ENCODE peak calls at places on chromosomes 2 and 18, in seven cellular contexts. One of them, this sample, is unnamed.

GRCh38 chr2:42214669-42215068 is 45.5 kb downstream of the EML4 start:
- DNase-seq in IMR-90: peak
- DNase-seq in GM23338: no peak
- DNase-seq in mammary epithelial cell: no peak
- DNase-seq in mesendoderm: no peak
- DNase-seq in right cardiac atrium: no peak
- DNase-seq in CD8-positive, alpha-beta T cell: no peak
- DNase-seq in this sample: no peak

GRCh38 chr2:182113334-182113733 is 127.7 kb downstream of the PPP1R1C start:
- DNase-seq in IMR-90: no peak
- DNase-seq in GM23338: no peak
- DNase-seq in mammary epithelial cell: no peak
- DNase-seq in mesendoderm: no peak
- DNase-seq in right cardiac atrium: no peak
- DNase-seq in CD8-positive, alpha-beta T cell: no peak
- DNase-seq in this sample: no peak

GRCh38 chr18:5104246-5104645 is 92.8 kb downstream of the AKAIN1 start:
- DNase-seq in IMR-90: no peak
- DNase-seq in GM23338: peak
- DNase-seq in mammary epithelial cell: no peak
- DNase-seq in mesendoderm: peak
- DNase-seq in right cardiac atrium: no peak
- DNase-seq in CD8-positive, alpha-beta T cell: no peak
- DNase-seq in this sample: no peak

GRCh38 chr2:201746551-201746950 is 34.2 kb downstream of the ALS2 start:
- DNase-seq in IMR-90: no peak
- DNase-seq in GM23338: no peak
- DNase-seq in mammary epithelial cell: no peak
- DNase-seq in mesendoderm: peak
- DNase-seq in right cardiac atrium: no peak
- DNase-seq in CD8-positive, alpha-beta T cell: no peak
- DNase-seq in this sample: no peak

GRCh38 chr2:71887196-71887595 is 260.5 kb downstream of the CYP26B1 start:
- DNase-seq in IMR-90: no peak
- DNase-seq in GM23338: no peak
- DNase-seq in mammary epithelial cell: no peak
- DNase-seq in mesendoderm: no peak
- DNase-seq in right cardiac atrium: no peak
- DNase-seq in CD8-positive, alpha-beta T cell: no peak
- DNase-seq in this sample: no peak

GRCh38 chr2:151886235-151886634 is 58.0 kb upstream of the ARL5A start:
- DNase-seq in IMR-90: no peak
- DNase-seq in GM23338: no peak
- DNase-seq in mammary epithelial cell: peak
- DNase-seq in mesendoderm: no peak
- DNase-seq in right cardiac atrium: no peak
- DNase-seq in CD8-positive, alpha-beta T cell: no peak
- DNase-seq in this sample: no peak

GRCh38 chr2:130768191-130768855 is 13.0 kb downstream of the AMER3 start:
- DNase-seq in IMR-90: no peak
- DNase-seq in GM23338: peak
- DNase-seq in mammary epithelial cell: no peak
- DNase-seq in mesendoderm: no peak
- DNase-seq in right cardiac atrium: no peak
- DNase-seq in CD8-positive, alpha-beta T cell: no peak
- DNase-seq in this sample: no peak

GRCh38 chr2:195535911-195536522 is 121.0 kb upstream of the SLC39A10 start:
- DNase-seq in IMR-90: no peak
- DNase-seq in GM23338: no peak
- DNase-seq in mammary epithelial cell: no peak
- DNase-seq in mesendoderm: no peak
- DNase-seq in right cardiac atrium: no peak
- DNase-seq in CD8-positive, alpha-beta T cell: peak
- DNase-seq in this sample: no peak

GRCh38 chr2:190563109-190563508 is 28.6 kb upstream of the NEMP2 start:
- DNase-seq in IMR-90: no peak
- DNase-seq in GM23338: no peak
- DNase-seq in mammary epithelial cell: no peak
- DNase-seq in mesendoderm: no peak
- DNase-seq in right cardiac atrium: no peak
- DNase-seq in CD8-positive, alpha-beta T cell: peak
- DNase-seq in this sample: no peak

GRCh38 chr18:48408111-48408726 is 964 bp downstream of the ZBTB7C start:
- DNase-seq in IMR-90: no peak
- DNase-seq in GM23338: peak
- DNase-seq in mammary epithelial cell: no peak
- DNase-seq in mesendoderm: peak
- DNase-seq in right cardiac atrium: peak
- DNase-seq in CD8-positive, alpha-beta T cell: no peak
- DNase-seq in this sample: no peak

GRCh38 chr2:163775304-163775703 is 39.5 kb upstream of the FIGN start:
- DNase-seq in IMR-90: no peak
- DNase-seq in GM23338: no peak
- DNase-seq in mammary epithelial cell: peak
- DNase-seq in mesendoderm: no peak
- DNase-seq in right cardiac atrium: no peak
- DNase-seq in CD8-positive, alpha-beta T cell: no peak
- DNase-seq in this sample: no peak

GRCh38 chr2:215772634-215773563 is 240.5 kb downstream of the MREG start:
- DNase-seq in IMR-90: no peak
- DNase-seq in GM23338: no peak
- DNase-seq in mammary epithelial cell: no peak
- DNase-seq in mesendoderm: peak
- DNase-seq in right cardiac atrium: no peak
- DNase-seq in CD8-positive, alpha-beta T cell: no peak
- DNase-seq in this sample: no peak

GRCh38 chr2:150339951-150340350 is 147.5 kb downstream of the RND3 start:
- DNase-seq in IMR-90: peak
- DNase-seq in GM23338: no peak
- DNase-seq in mammary epithelial cell: no peak
- DNase-seq in mesendoderm: no peak
- DNase-seq in right cardiac atrium: no peak
- DNase-seq in CD8-positive, alpha-beta T cell: no peak
- DNase-seq in this sample: no peak

GRCh38 chr2:123953848-123954247 is 71.2 kb upstream of the CNTNAP5 start:
- DNase-seq in IMR-90: peak
- DNase-seq in GM23338: no peak
- DNase-seq in mammary epithelial cell: peak
- DNase-seq in mesendoderm: no peak
- DNase-seq in right cardiac atrium: no peak
- DNase-seq in CD8-positive, alpha-beta T cell: no peak
- DNase-seq in this sample: no peak

GRCh38 chr2:124875627-124876244 is 850.6 kb downstream of the CNTNAP5 start:
- DNase-seq in IMR-90: no peak
- DNase-seq in GM23338: no peak
- DNase-seq in mammary epithelial cell: no peak
- DNase-seq in mesendoderm: peak
- DNase-seq in right cardiac atrium: no peak
- DNase-seq in CD8-positive, alpha-beta T cell: no peak
- DNase-seq in this sample: no peak

GRCh38 chr18:61893971-61894750 is 1.4 kb upstream of the RNF152 start:
- DNase-seq in IMR-90: peak
- DNase-seq in GM23338: peak
- DNase-seq in mammary epithelial cell: peak
- DNase-seq in mesendoderm: peak
- DNase-seq in right cardiac atrium: peak
- DNase-seq in CD8-positive, alpha-beta T cell: peak
- DNase-seq in this sample: no peak

GRCh38 chr2:201881382-201881720 is 75.0 kb downstream of the CDK15 start:
- DNase-seq in IMR-90: peak
- DNase-seq in GM23338: no peak
- DNase-seq in mammary epithelial cell: no peak
- DNase-seq in mesendoderm: no peak
- DNase-seq in right cardiac atrium: no peak
- DNase-seq in CD8-positive, alpha-beta T cell: no peak
- DNase-seq in this sample: no peak

GRCh38 chr2:61670591-61671503 is 132.7 kb upstream of the XPO1 start:
- DNase-seq in IMR-90: peak
- DNase-seq in GM23338: peak
- DNase-seq in mammary epithelial cell: no peak
- DNase-seq in mesendoderm: no peak
- DNase-seq in right cardiac atrium: peak
- DNase-seq in CD8-positive, alpha-beta T cell: no peak
- DNase-seq in this sample: peak

GRCh38 chr2:17752892-17753802 is 463 bp downstream of the SMC6 start:
- DNase-seq in IMR-90: peak
- DNase-seq in GM23338: peak
- DNase-seq in mammary epithelial cell: peak
- DNase-seq in mesendoderm: peak
- DNase-seq in right cardiac atrium: no peak
- DNase-seq in CD8-positive, alpha-beta T cell: peak
- DNase-seq in this sample: no peak

GRCh38 chr18:73006331-73006730 is 138.5 kb upstream of the NETO1 start:
- DNase-seq in IMR-90: no peak
- DNase-seq in GM23338: no peak
- DNase-seq in mammary epithelial cell: peak
- DNase-seq in mesendoderm: no peak
- DNase-seq in right cardiac atrium: no peak
- DNase-seq in CD8-positive, alpha-beta T cell: no peak
- DNase-seq in this sample: no peak

GRCh38 chr2:238738917-238739316 is 109.0 kb upstream of the TWIST2 start:
- DNase-seq in IMR-90: no peak
- DNase-seq in GM23338: no peak
- DNase-seq in mammary epithelial cell: no peak
- DNase-seq in mesendoderm: no peak
- DNase-seq in right cardiac atrium: no peak
- DNase-seq in CD8-positive, alpha-beta T cell: no peak
- DNase-seq in this sample: no peak

GRCh38 chr2:238742664-238743063 is 105.2 kb upstream of the TWIST2 start:
- DNase-seq in IMR-90: no peak
- DNase-seq in GM23338: no peak
- DNase-seq in mammary epithelial cell: no peak
- DNase-seq in mesendoderm: no peak
- DNase-seq in right cardiac atrium: no peak
- DNase-seq in CD8-positive, alpha-beta T cell: no peak
- DNase-seq in this sample: no peak

GRCh38 chr2:238742066-238742465 is 105.8 kb upstream of the TWIST2 start:
- DNase-seq in IMR-90: no peak
- DNase-seq in GM23338: no peak
- DNase-seq in mammary epithelial cell: no peak
- DNase-seq in mesendoderm: no peak
- DNase-seq in right cardiac atrium: no peak
- DNase-seq in CD8-positive, alpha-beta T cell: no peak
- DNase-seq in this sample: no peak

GRCh38 chr2:238741277-238741676 is 106.6 kb upstream of the TWIST2 start:
- DNase-seq in IMR-90: no peak
- DNase-seq in GM23338: no peak
- DNase-seq in mammary epithelial cell: no peak
- DNase-seq in mesendoderm: no peak
- DNase-seq in right cardiac atrium: no peak
- DNase-seq in CD8-positive, alpha-beta T cell: no peak
- DNase-seq in this sample: no peak

GRCh38 chr2:238739668-238740067 is 108.2 kb upstream of the TWIST2 start:
- DNase-seq in IMR-90: no peak
- DNase-seq in GM23338: peak
- DNase-seq in mammary epithelial cell: no peak
- DNase-seq in mesendoderm: no peak
- DNase-seq in right cardiac atrium: no peak
- DNase-seq in CD8-positive, alpha-beta T cell: no peak
- DNase-seq in this sample: no peak
- H3K27ac ChIP-seq in IMR-90: no peak
- H3K27ac ChIP-seq in GM23338: no peak
- H3K27ac ChIP-seq in mammary epithelial cell: no peak
- H3K27ac ChIP-seq in mesendoderm: no peak
- H3K27ac ChIP-seq in right cardiac atrium: no peak
- H3K27ac ChIP-seq in CD8-positive, alpha-beta T cell: no peak
- H3K27ac ChIP-seq in this sample: no peak

GRCh38 chr2:112811276-112811831 is 25.2 kb downstream of the IL1B start:
- DNase-seq in IMR-90: no peak
- DNase-seq in GM23338: no peak
- DNase-seq in mammary epithelial cell: no peak
- DNase-seq in mesendoderm: no peak
- DNase-seq in right cardiac atrium: no peak
- DNase-seq in CD8-positive, alpha-beta T cell: no peak
- DNase-seq in this sample: no peak

GRCh38 chr2:112807233-112807807 is 23.0 kb upstream of the IL1A start:
- DNase-seq in IMR-90: no peak
- DNase-seq in GM23338: no peak
- DNase-seq in mammary epithelial cell: no peak
- DNase-seq in mesendoderm: no peak
- DNase-seq in right cardiac atrium: no peak
- DNase-seq in CD8-positive, alpha-beta T cell: no peak
- DNase-seq in this sample: no peak

GRCh38 chr2:112811841-112812306 is 24.7 kb downstream of the IL1B start:
- DNase-seq in IMR-90: peak
- DNase-seq in GM23338: no peak
- DNase-seq in mammary epithelial cell: peak
- DNase-seq in mesendoderm: peak
- DNase-seq in right cardiac atrium: peak
- DNase-seq in CD8-positive, alpha-beta T cell: no peak
- DNase-seq in this sample: no peak

GRCh38 chr2:112812318-112813042 is 24.1 kb downstream of the IL1B start:
- DNase-seq in IMR-90: peak
- DNase-seq in GM23338: no peak
- DNase-seq in mammary epithelial cell: no peak
- DNase-seq in mesendoderm: no peak
- DNase-seq in right cardiac atrium: no peak
- DNase-seq in CD8-positive, alpha-beta T cell: no peak
- DNase-seq in this sample: no peak

GRCh38 chr2:112809112-112809511 is 24.8 kb upstream of the IL1A start:
- DNase-seq in IMR-90: no peak
- DNase-seq in GM23338: no peak
- DNase-seq in mammary epithelial cell: no peak
- DNase-seq in mesendoderm: no peak
- DNase-seq in right cardiac atrium: no peak
- DNase-seq in CD8-positive, alpha-beta T cell: no peak
- DNase-seq in this sample: no peak
- H3K27ac ChIP-seq in IMR-90: no peak
- H3K27ac ChIP-seq in GM23338: no peak
- H3K27ac ChIP-seq in mammary epithelial cell: no peak
- H3K27ac ChIP-seq in mesendoderm: no peak
- H3K27ac ChIP-seq in right cardiac atrium: no peak
- H3K27ac ChIP-seq in CD8-positive, alpha-beta T cell: no peak
- H3K27ac ChIP-seq in this sample: no peak

GRCh38 chr2:38376346-38376682 is 759 bp downstream of the ATL2 start:
- DNase-seq in IMR-90: peak
- DNase-seq in GM23338: no peak
- DNase-seq in mammary epithelial cell: peak
- DNase-seq in mesendoderm: peak
- DNase-seq in right cardiac atrium: no peak
- DNase-seq in CD8-positive, alpha-beta T cell: no peak
- DNase-seq in this sample: peak
- H3K27ac ChIP-seq in IMR-90: peak
- H3K27ac ChIP-seq in GM23338: no peak
- H3K27ac ChIP-seq in mammary epithelial cell: peak
- H3K27ac ChIP-seq in mesendoderm: no peak
- H3K27ac ChIP-seq in right cardiac atrium: peak
- H3K27ac ChIP-seq in CD8-positive, alpha-beta T cell: peak
- H3K27ac ChIP-seq in this sample: peak

GRCh38 chr2:173982182-173982714 is 17.1 kb upstream of the SP3 start:
- DNase-seq in IMR-90: no peak
- DNase-seq in GM23338: no peak
- DNase-seq in mammary epithelial cell: peak
- DNase-seq in mesendoderm: no peak
- DNase-seq in right cardiac atrium: no peak
- DNase-seq in CD8-positive, alpha-beta T cell: no peak
- DNase-seq in this sample: no peak
- H3K27ac ChIP-seq in IMR-90: peak
- H3K27ac ChIP-seq in GM23338: no peak
- H3K27ac ChIP-seq in mammary epithelial cell: peak
- H3K27ac ChIP-seq in mesendoderm: no peak
- H3K27ac ChIP-seq in right cardiac atrium: no peak
- H3K27ac ChIP-seq in CD8-positive, alpha-beta T cell: no peak
- H3K27ac ChIP-seq in this sample: no peak

This sample was measured in Panc1.